ENCODE peak calls at places on chromosomes 2 and 18, in nine cellular contexts. S is choroid plexus epithelial cell, V is suprapubic skin, W is AG04449, Z is A673, D is epithelial cell of esophagus, P is LNCaP clone FGC, O is A549, I is mucosa of descending colon. G is an unnamed sample.
A peak's percentile ranks its signal among the peaks of the same experiment; 100 is the strongest.

GRCh38 chr2:6877402-6878305 is at the start of gene RSAD2:
- DNase-seq in S (peak; percentile 79), V (no peak), W (no peak), Z (peak; percentile 18), D (peak; percentile 50), P (no peak), O (no peak), I (peak; percentile 67), G (peak; percentile 55)

GRCh38 chr2:17303496-17303895 is 214.7 kb downstream of the RAD51AP2 start:
- DNase-seq in S (peak; percentile 47), V (no peak), W (no peak), Z (no peak), D (peak; percentile 64), P (no peak), O (no peak), I (no peak), G (no peak)

GRCh38 chr2:26978061-26978596 is 7.7 kb downstream of the MAPRE3 start:
- DNase-seq in S (no peak), V (no peak), W (no peak), Z (no peak), D (peak; percentile 11), P (no peak), O (no peak), I (peak; percentile 87), G (no peak)

GRCh38 chr18:30376515-30376914 is 666.0 kb downstream of the DSC3 start:
- DNase-seq in S (no peak), V (no peak), W (no peak), Z (peak; percentile 33), D (peak; percentile 44), P (peak; percentile 2), O (no peak), I (peak; percentile 5), G (no peak)

GRCh38 chr2:211766689-211767088 is 771.9 kb downstream of the ERBB4 start:
- DNase-seq in S (no peak), V (no peak), W (no peak), Z (no peak), D (peak; percentile 90), P (peak; percentile 14), O (no peak), I (peak; percentile 74), G (no peak)

GRCh38 chr2:74887445-74887951 is 53.6 kb downstream of the HK2 start:
- DNase-seq in S (peak; percentile 45), V (no peak), W (peak; percentile 67), Z (no peak), D (peak; percentile 98), P (no peak), O (no peak), I (no peak), G (peak; percentile 82)

GRCh38 chr2:10191554-10191953 is 69.0 kb downstream of the RRM2 start:
- DNase-seq in S (no peak), V (no peak), W (no peak), Z (no peak), D (no peak), P (no peak), O (no peak), I (no peak), G (no peak)

GRCh38 chr2:134367915-134368911 is 114.3 kb downstream of the MGAT5 start:
- DNase-seq in S (peak; percentile 85), V (no peak), W (no peak), Z (no peak), D (no peak), P (no peak), O (no peak), I (no peak), G (no peak)

GRCh38 chr2:45312275-45312674 is 298.8 kb downstream of the SRBD1 start:
- DNase-seq in S (no peak), V (no peak), W (no peak), Z (no peak), D (no peak), P (no peak), O (no peak), I (no peak), G (no peak)

GRCh38 chr2:37793004-37793403 is 121.6 kb upstream of the CDC42EP3 start:
- DNase-seq in S (no peak), V (no peak), W (no peak), Z (no peak), D (no peak), P (no peak), O (no peak), I (no peak), G (no peak)

GRCh38 chr2:184031402-184032147 is 566.8 kb upstream of the ZNF804A start:
- DNase-seq in S (no peak), V (no peak), W (no peak), Z (no peak), D (no peak), P (no peak), O (no peak), I (peak; percentile 18), G (no peak)

GRCh38 chr2:20490300-20491181 is 43.7 kb downstream of the RHOB start:
- DNase-seq in S (peak; percentile 92), V (peak; percentile 88), W (no peak), Z (no peak), D (peak; percentile 94), P (no peak), O (no peak), I (no peak), G (peak; percentile 97)

GRCh38 chr2:61995515-61995914 is 90.0 kb downstream of the COMMD1 start:
- DNase-seq in S (no peak), V (no peak), W (no peak), Z (no peak), D (no peak), P (no peak), O (no peak), I (no peak), G (no peak)

GRCh38 chr2:59690849-59691248 is 862.6 kb downstream of the BCL11A start:
- DNase-seq in S (no peak), V (no peak), W (no peak), Z (no peak), D (no peak), P (no peak), O (no peak), I (no peak), G (no peak)

DNA sequence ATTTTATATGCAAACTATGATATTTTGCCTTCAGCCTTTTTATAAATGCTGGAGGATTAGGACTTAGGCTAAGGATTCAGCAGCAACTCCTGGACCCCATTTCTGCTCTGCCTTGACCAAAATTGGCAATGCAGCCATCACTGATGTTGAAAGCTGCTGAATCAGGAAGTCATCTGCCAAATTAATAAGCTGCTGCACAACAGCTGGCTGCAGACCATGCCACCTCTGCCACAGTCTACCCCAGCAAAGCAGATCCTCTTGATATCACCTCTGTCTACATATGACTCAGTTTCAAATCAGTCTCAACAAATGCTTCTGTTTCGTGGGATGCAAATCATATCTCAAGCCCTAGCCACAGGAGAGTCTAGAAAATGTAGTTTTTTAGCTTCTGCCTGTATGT is 7.1 kb upstream of the SOS1 start:
- DNase-seq in S (no peak), V (no peak), W (no peak), Z (no peak), D (peak; percentile 66), P (no peak), O (no peak), I (peak; percentile 15), G (peak; percentile 63)
- H3K4me3 ChIP-seq in S (no peak overlapping the region), V (no peak overlapping the region), W (no peak overlapping the region), Z (no peak overlapping the region), D (no peak overlapping the region), P (no peak overlapping the region), O (no peak overlapping the region), I (no peak overlapping the region), G (no peak overlapping the region)

GRCh38 chr2:240820607-240821428 is 799 bp upstream of the KIF1A start:
- DNase-seq in S (no peak), V (no peak), W (no peak), Z (peak; percentile 61), D (no peak), P (no peak), O (peak; percentile 50), I (no peak), G (no peak)
- H3K4me3 ChIP-seq in S (no peak overlapping the region), V (peak overlapping the region; percentile 40), W (no peak overlapping the region), Z (peak overlapping the region; percentile 86), D (no peak overlapping the region), P (peak overlapping the region; percentile 29), O (peak overlapping the region; percentile 58), I (no peak overlapping the region), G (no peak overlapping the region)

DNA sequence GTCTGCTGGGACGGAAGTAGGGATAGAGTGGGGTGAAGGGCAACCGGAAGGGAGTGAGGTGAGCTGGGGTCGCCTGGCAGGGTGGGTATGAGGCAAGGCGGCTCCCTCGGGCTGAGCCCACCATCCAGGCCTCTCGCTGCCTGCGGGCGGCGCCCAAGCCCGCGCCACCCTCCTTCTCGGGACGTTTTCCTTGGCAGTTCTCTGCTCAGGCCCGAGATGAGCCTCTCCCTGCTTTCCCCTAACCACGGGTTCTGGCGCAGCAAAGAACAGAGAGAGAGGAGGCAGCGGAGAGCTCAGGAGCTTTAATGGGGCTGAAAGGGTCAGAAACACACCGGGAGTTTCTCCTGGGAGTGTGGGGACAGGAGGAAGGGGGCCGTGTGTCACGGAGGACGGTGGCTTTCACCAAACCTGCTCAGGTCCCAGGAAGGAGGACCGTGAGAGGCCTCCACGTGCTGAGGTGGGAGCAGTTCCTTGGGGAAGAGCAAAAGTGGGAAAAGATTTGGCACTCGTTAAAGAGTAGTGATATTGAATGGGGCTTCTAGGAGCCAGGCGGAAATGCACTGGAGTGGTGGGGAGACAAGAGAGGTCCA is 4.1 kb downstream of the FEV start:
- DNase-seq in S (no peak), V (peak; percentile 52), W (no peak), Z (no peak), D (no peak), P (no peak), O (no peak), I (no peak), G (no peak)
- H3K4me3 ChIP-seq in S (no peak overlapping the region), V (peak overlapping the region; percentile 38), W (no peak overlapping the region), Z (no peak overlapping the region), D (no peak overlapping the region), P (no peak overlapping the region), O (no peak overlapping the region), I (no peak overlapping the region), G (no peak overlapping the region)

DNA sequence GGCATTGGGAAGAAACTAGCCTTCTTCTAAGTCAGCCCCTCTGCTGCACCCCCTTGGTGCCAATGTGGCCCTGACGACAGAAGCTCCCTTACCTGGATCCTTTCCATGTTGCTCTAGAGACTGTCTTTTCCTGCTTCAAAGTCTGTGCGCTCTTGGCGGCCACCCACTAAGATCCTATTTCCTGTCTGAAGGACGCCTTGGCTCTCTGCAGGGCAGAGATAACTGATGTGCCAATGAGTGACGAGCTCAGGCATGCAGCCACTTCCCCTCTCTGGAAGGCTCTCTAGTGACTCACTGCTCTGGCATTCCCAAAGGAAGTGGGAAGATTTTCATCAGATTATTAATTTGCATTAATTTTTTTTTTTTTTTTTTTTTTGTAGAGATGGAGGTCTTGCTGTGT is 273.5 kb downstream of the CDH20 start:
- DNase-seq in S (peak; percentile 89), V (peak; percentile 89), W (peak; percentile 71), Z (peak; percentile 99), D (peak; percentile 97), P (peak; percentile 83), O (peak; percentile 30), I (peak; percentile 37), G (peak; percentile 89)
- H3K4me3 ChIP-seq in S (peak overlapping the region; percentile 55), V (peak overlapping the region; percentile 39), W (peak overlapping the region; percentile 57), Z (peak overlapping the region; percentile 34), D (peak overlapping the region; percentile 25), P (no peak overlapping the region), O (peak overlapping the region; percentile 40), I (no peak overlapping the region), G (peak overlapping the region; percentile 48)

DNA sequence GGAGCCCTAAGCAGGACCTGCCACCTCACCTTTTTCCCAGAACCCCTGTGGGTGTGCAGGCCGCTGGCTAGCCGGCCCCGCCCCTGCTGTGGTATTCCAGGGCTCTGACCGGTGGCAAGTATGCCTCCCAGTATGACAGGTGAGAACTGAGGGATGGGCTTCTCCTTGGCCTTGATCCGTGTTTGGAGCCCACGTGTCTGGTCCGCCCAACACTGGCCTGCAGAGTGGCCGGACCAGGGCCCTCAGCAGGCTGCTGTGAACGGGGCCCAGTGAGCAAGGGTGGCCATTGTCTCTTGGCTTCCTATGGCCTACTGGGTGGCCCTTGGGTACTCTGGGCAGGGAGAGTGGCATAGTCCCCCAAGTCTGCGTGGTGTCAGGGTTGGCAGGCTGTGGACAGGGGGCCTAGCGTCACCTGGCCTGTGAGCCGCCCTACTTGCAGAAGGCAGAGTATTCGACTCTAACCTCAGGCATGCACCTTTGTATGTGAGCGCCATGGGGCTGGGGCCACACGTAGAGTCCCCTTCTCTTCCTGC is 1.8 kb downstream of the RNPEPL1 start:
- DNase-seq in S (no peak), V (peak; percentile 48), W (no peak), Z (no peak), D (no peak), P (no peak), O (no peak), I (no peak), G (no peak)
- H3K4me3 ChIP-seq in S (no peak overlapping the region), V (peak overlapping the region; percentile 61), W (peak overlapping the region; percentile 6), Z (no peak overlapping the region), D (no peak overlapping the region), P (peak overlapping the region; percentile 62), O (peak overlapping the region; percentile 76), I (no peak overlapping the region), G (no peak overlapping the region)

G was measured in fibroblast of mammary gland.